ENCODE peak calls at places on chromosomes 4 and X, in five cellular contexts. B, F, Q, E and X are unnamed samples.

GRCh38 chr4:94127707-94128328 is 79.8 kb upstream of the SMARCAD1 start:
- DNase-seq in B (no peak), F (peak; percentile 42), Q (no peak), E (no peak), X (peak; percentile 47)

GRCh38 chr4:20723019-20723418 is 22.8 kb downstream of the PACRGL start:
- DNase-seq in B (no peak), F (peak; percentile 16), Q (no peak), E (no peak), X (peak; percentile 1)

GRCh38 chr4:90515191-90515590 is 388.0 kb downstream of the CCSER1 start:
- DNase-seq in B (no peak), F (no peak), Q (no peak), E (no peak), X (no peak)

GRCh38 chr4:17647927-17648326 is 33.5 kb downstream of the MED28 start:
- DNase-seq in B (no peak), F (no peak), Q (no peak), E (no peak), X (no peak)

GRCh38 chrX:22063284-22063683 is 31.2 kb downstream of the PHEX start:
- DNase-seq in B (no peak), F (no peak), Q (no peak), E (no peak), X (no peak)

GRCh38 chrX:152884171-152884570 is 13.7 kb upstream of the ZNF185 start:
- DNase-seq in B (no peak), F (no peak), Q (no peak), E (peak; percentile 71), X (no peak)

GRCh38 chr4:10005632-10006031 is 15.7 kb downstream of the SLC2A9 start:
- DNase-seq in B (no peak), F (no peak), Q (no peak), E (no peak), X (no peak)

GRCh38 chr4:14254252-14254651 is 626.7 kb upstream of the BOD1L1 start:
- DNase-seq in B (no peak), F (peak; percentile 49), Q (peak; percentile 31), E (peak; percentile 86), X (peak; percentile 36)

GRCh38 chr4:88277711-88278025 is 6.7 kb downstream of the PPM1K start:
- DNase-seq in B (peak; percentile 5), F (no peak), Q (no peak), E (no peak), X (no peak)

GRCh38 chrX:130079824-130080406 is 30.4 kb downstream of the ELF4 start:
- DNase-seq in B (peak; percentile 23), F (peak; percentile 79), Q (no peak), E (peak; percentile 78), X (peak; percentile 73)

GRCh38 chr4:183068502-183068901 is 30.6 kb upstream of the WWC2 start:
- DNase-seq in B (no peak), F (no peak), Q (no peak), E (no peak), X (no peak)

GRCh38 chr4:100696531-100696930 is 178.7 kb upstream of the EMCN start:
- DNase-seq in B (no peak), F (no peak), Q (no peak), E (no peak), X (no peak)

GRCh38 chr4:78776729-78777555 is 792 bp downstream of the BMP2K start:
- DNase-seq in B (peak; percentile 0), F (peak; percentile 69), Q (peak; percentile 65), E (peak; percentile 79), X (peak; percentile 62)

GRCh38 chrX:47633671-47634590 is 4.2 kb upstream of the CFP start:
- DNase-seq in B (no peak), F (no peak), Q (no peak), E (no peak), X (no peak)

GRCh38 chrX:77493677-77494553 is 46.7 kb downstream of the FGF16 start:
- DNase-seq in B (peak; percentile 60), F (peak; percentile 87), Q (no peak), E (peak; percentile 91), X (peak; percentile 66)

GRCh38 chr4:67393699-67394281 is 151.5 kb downstream of the CENPC start:
- DNase-seq in B (no peak), F (peak; percentile 41), Q (no peak), E (no peak), X (peak; percentile 55)

GRCh38 chr4:107115185-107115847 is 79.2 kb upstream of the DKK2 start:
- DNase-seq in B (no peak), F (no peak), Q (no peak), E (no peak), X (no peak)

GRCh38 chr4:121784975-121785374 is 16.1 kb upstream of the EXOSC9 start:
- DNase-seq in B (no peak), F (peak; percentile 98), Q (no peak), E (no peak), X (peak; percentile 95)